ENCODE peak calls at places on chromosomes 12 and 14, in nine cellular contexts. Z, F, C, M, D, J, Q, R and S are unnamed samples.

GRCh38 chr14:61934385-61934784 is 172.2 kb downstream of the SNAPC1 start:
- DNase-seq in Q (no peak), J (no peak), Z (no peak), R (no peak), M (peak; percentile 76), C (no peak), F (no peak), D (no peak), S (no peak)

GRCh38 chr12:59374783-59375182 is 221.0 kb upstream of the SLC16A7 start:
- DNase-seq in R (no peak), C (no peak), J (no peak), D (no peak), Q (no peak), Z (no peak), F (no peak), M (no peak), S (no peak)

GRCh38 chr14:43687866-43688265 is 819.2 kb downstream of the FSCB start:
- DNase-seq in Z (no peak), Q (no peak), C (no peak), R (no peak), F (no peak), M (peak; percentile 48), J (no peak), D (no peak), S (no peak)

GRCh38 chr12:2552000-2552399 is 242.8 kb upstream of the FKBP4 start:
- DNase-seq in M (no peak), C (no peak), D (no peak), F (no peak), Z (no peak), Q (no peak), R (no peak), J (no peak), S (no peak)

GRCh38 chr12:131132118-131132892 is 178.6 kb downstream of the ADGRD1 start:
- DNase-seq in D (peak; percentile 74), F (peak; percentile 51), C (peak; percentile 62), R (peak; percentile 92), Q (peak; percentile 32), M (no peak), Z (peak; percentile 75), J (peak; percentile 66), S (no peak)

GRCh38 chr14:51554339-51554920 is 97.3 kb upstream of the FRMD6 start:
- DNase-seq in F (no peak), M (no peak), Q (no peak), Z (no peak), R (no peak), J (no peak), D (no peak), C (no peak), S (no peak)

GRCh38 chr12:24852420-24852819 is 96.5 kb downstream of the BCAT1 start:
- DNase-seq in D (no peak), C (no peak), F (no peak), Q (no peak), R (no peak), J (no peak), Z (no peak), M (peak; percentile 20), S (no peak)

GRCh38 chr12:19916193-19916498 is 452.2 kb upstream of the PDE3A start:
- DNase-seq in Z (no peak), Q (no peak), R (no peak), C (no peak), D (no peak), M (no peak), J (no peak), F (no peak), S (no peak)

GRCh38 chr12:56866493-56866892 is 67.7 kb downstream of the SDR9C7 start:
- DNase-seq in Q (no peak), F (no peak), M (no peak), R (no peak), C (no peak), Z (no peak), D (no peak), J (no peak), S (no peak)

GRCh38 chr12:12909228-12909994 is 18.0 kb downstream of the GPRC5A start:
- DNase-seq in Z (no peak), M (no peak), D (peak; percentile 47), J (no peak), R (no peak), Q (no peak), C (no peak), F (no peak), S (no peak)

GRCh38 chr12:117854339-117855012 is 114.3 kb downstream of the KSR2 start:
- DNase-seq in R (no peak), D (peak; percentile 79), J (no peak), C (no peak), F (no peak), Q (no peak), M (peak; percentile 54), Z (peak; percentile 8), S (no peak)

GRCh38 chr12:12979731-12980259 is 20.3 kb downstream of the HEBP1 start:
- DNase-seq in R (no peak), M (peak; percentile 64), J (peak; percentile 64), D (no peak), F (no peak), Q (no peak), C (no peak), Z (no peak), S (no peak)

GRCh38 chr14:95784137-95784536 is 70.2 kb upstream of the TCL1A start:
- DNase-seq in D (peak; percentile 45), M (peak; percentile 25), R (no peak), C (no peak), F (no peak), Z (no peak), Q (no peak), J (no peak), S (no peak)

GRCh38 chr14:92360666-92361370 is 37.9 kb downstream of the SLC24A4 start:
- DNase-seq in Q (no peak), Z (no peak), D (no peak), R (no peak), M (no peak), C (no peak), J (no peak), F (no peak), S (no peak)

GRCh38 chr12:49296034-49296835 is 1.3 kb downstream of the PRPH start:
- DNase-seq in Q (peak; percentile 33), F (peak; percentile 61), J (no peak), R (no peak), M (peak; percentile 53), D (peak; percentile 78), Z (peak; percentile 58), C (peak; percentile 53), S (no peak)

GRCh38 chr14:44657688-44658388 is 150.8 kb upstream of the FSCB start:
- DNase-seq in J (no peak), Z (no peak), F (no peak), R (no peak), M (peak; percentile 5), C (no peak), Q (no peak), D (no peak), S (no peak)

GRCh38 chr12:122584177-122584576 is 57.1 kb downstream of the KNTC1 start:
- DNase-seq in Z (no peak), F (no peak), C (no peak), D (no peak), M (no peak), Q (no peak), J (no peak), R (no peak), S (no peak)

GRCh38 chr12:9118161-9118560 is 2.4 kb upstream of the A2M start:
- DNase-seq in R (no peak), Z (no peak), M (peak; percentile 19), F (no peak), C (no peak), Q (no peak), J (no peak), D (peak; percentile 9), S (peak; percentile 91)

GRCh38 chr12:92109613-92110012 is 36.0 kb downstream of the BTG1 start:
- DNase-seq in F (no peak), J (no peak), Q (no peak), D (no peak), M (no peak), Z (no peak), C (no peak), R (no peak), S (no peak)

GRCh38 chr12:94595152-94595551 is 55.2 kb downstream of the TMCC3 start:
- DNase-seq in M (no peak), F (no peak), D (no peak), Z (no peak), Q (no peak), J (no peak), C (no peak), R (no peak), S (no peak)

GRCh38 chr14:39467889-39468524 is 35.8 kb upstream of the FBXO33 start:
- DNase-seq in D (peak; percentile 37), Q (no peak), M (peak; percentile 51), J (no peak), R (no peak), Z (no peak), F (no peak), C (no peak), S (no peak)

GRCh38 chr12:117377758-117378157 is 16.3 kb upstream of the NOS1 start:
- DNase-seq in R (no peak), Z (no peak), Q (no peak), D (peak; percentile 41), M (no peak), F (no peak), J (no peak), C (no peak), S (no peak)

GRCh38 chr14:101219896-101220703 is 316.6 kb upstream of the RTL1 start:
- DNase-seq in D (no peak), C (no peak), Q (no peak), J (peak; percentile 38), R (peak; percentile 59), Z (no peak), M (no peak), F (no peak), S (no peak)

GRCh38 chr12:100163416-100164152 is 20.9 kb upstream of the BLTP3B start:
- DNase-seq in M (peak; percentile 77), Q (peak; percentile 25), C (peak; percentile 56), R (peak; percentile 92), J (peak; percentile 76), F (peak; percentile 45), Z (peak; percentile 57), D (peak; percentile 68), S (peak; percentile 69)